ENCODE peak calls at places on chromosomes 1 and 21, in seven cellular contexts. One of them, this sample, is unnamed.

GRCh38 chr1:46131727-46132528 is 501 bp downstream of the PIK3R3 start:
- DNase-seq in AG09309: no peak
- DNase-seq in Peyer's patch: peak
- DNase-seq in fibroblast of lung: peak
- DNase-seq in PC-9: peak
- DNase-seq in psoas muscle: no peak
- DNase-seq in A549: no peak
- DNase-seq in this sample: peak

GRCh38 chr21:39182484-39183271 is 573 bp downstream of the PSMG1 start:
- DNase-seq in A549: no peak
- DNase-seq in PC-9: peak
- DNase-seq in psoas muscle: no peak
- DNase-seq in Peyer's patch: no peak
- DNase-seq in fibroblast of lung: peak
- DNase-seq in AG09309: no peak
- DNase-seq in this sample: no peak

GRCh38 chr1:186643600-186643999 is 36.6 kb downstream of the PTGS2 start:
- DNase-seq in psoas muscle: no peak
- DNase-seq in PC-9: no peak
- DNase-seq in AG09309: peak
- DNase-seq in Peyer's patch: no peak
- DNase-seq in fibroblast of lung: no peak
- DNase-seq in A549: peak
- DNase-seq in this sample: no peak

GRCh38 chr1:109783436-109783835 is 19.7 kb upstream of the EPS8L3 start:
- DNase-seq in AG09309: no peak
- DNase-seq in fibroblast of lung: peak
- DNase-seq in PC-9: peak
- DNase-seq in A549: peak
- DNase-seq in psoas muscle: peak
- DNase-seq in Peyer's patch: peak
- DNase-seq in this sample: no peak

GRCh38 chr1:5389101-5389885 is 602.9 kb downstream of the NPHP4 start:
- DNase-seq in PC-9: no peak
- DNase-seq in Peyer's patch: no peak
- DNase-seq in fibroblast of lung: no peak
- DNase-seq in AG09309: no peak
- DNase-seq in psoas muscle: no peak
- DNase-seq in A549: no peak
- DNase-seq in this sample: no peak

GRCh38 chr1:219847215-219847855 is 81.0 kb downstream of the SLC30A10 start:
- DNase-seq in AG09309: no peak
- DNase-seq in A549: no peak
- DNase-seq in PC-9: no peak
- DNase-seq in fibroblast of lung: no peak
- DNase-seq in psoas muscle: no peak
- DNase-seq in Peyer's patch: peak
- DNase-seq in this sample: no peak

GRCh38 chr1:2208309-2209239 is 14.0 kb upstream of the FAAP20 start:
- DNase-seq in psoas muscle: peak
- DNase-seq in PC-9: peak
- DNase-seq in AG09309: no peak
- DNase-seq in A549: peak
- DNase-seq in fibroblast of lung: peak
- DNase-seq in Peyer's patch: no peak
- DNase-seq in this sample: no peak

GRCh38 chr1:94803517-94804441 is 16.4 kb upstream of the SLC44A3 start:
- DNase-seq in fibroblast of lung: peak
- DNase-seq in A549: no peak
- DNase-seq in Peyer's patch: no peak
- DNase-seq in psoas muscle: no peak
- DNase-seq in AG09309: no peak
- DNase-seq in PC-9: no peak
- DNase-seq in this sample: no peak

GRCh38 chr1:33410091-33410701 is 20.7 kb downstream of the PHC2 start:
- DNase-seq in AG09309: no peak
- DNase-seq in fibroblast of lung: peak
- DNase-seq in A549: no peak
- DNase-seq in psoas muscle: no peak
- DNase-seq in PC-9: no peak
- DNase-seq in Peyer's patch: no peak
- DNase-seq in this sample: no peak

GRCh38 chr1:184160236-184160635 is 108.7 kb downstream of the TSEN15 start:
- DNase-seq in Peyer's patch: no peak
- DNase-seq in AG09309: peak
- DNase-seq in PC-9: no peak
- DNase-seq in A549: no peak
- DNase-seq in psoas muscle: no peak
- DNase-seq in fibroblast of lung: peak
- DNase-seq in this sample: peak

GRCh38 chr1:222889445-222889844 is 74.6 kb downstream of the DISP1 start:
- DNase-seq in Peyer's patch: no peak
- DNase-seq in A549: no peak
- DNase-seq in AG09309: no peak
- DNase-seq in fibroblast of lung: no peak
- DNase-seq in PC-9: no peak
- DNase-seq in psoas muscle: no peak
- DNase-seq in this sample: no peak

GRCh38 chr1:230787471-230787870 is 40.3 kb downstream of the CAPN9 start:
- DNase-seq in Peyer's patch: no peak
- DNase-seq in psoas muscle: no peak
- DNase-seq in PC-9: no peak
- DNase-seq in A549: no peak
- DNase-seq in fibroblast of lung: no peak
- DNase-seq in AG09309: no peak
- DNase-seq in this sample: no peak

GRCh38 chr1:236800002-236800620 is 5.0 kb downstream of the MTR start:
- DNase-seq in A549: no peak
- DNase-seq in PC-9: no peak
- DNase-seq in AG09309: no peak
- DNase-seq in Peyer's patch: no peak
- DNase-seq in fibroblast of lung: no peak
- DNase-seq in psoas muscle: no peak
- DNase-seq in this sample: peak

GRCh38 chr1:198528376-198528775 is 12.1 kb downstream of the ATP6V1G3 start:
- DNase-seq in psoas muscle: no peak
- DNase-seq in Peyer's patch: no peak
- DNase-seq in AG09309: peak
- DNase-seq in PC-9: no peak
- DNase-seq in A549: no peak
- DNase-seq in fibroblast of lung: peak
- DNase-seq in this sample: no peak

GRCh38 chr1:66275601-66276023 is 258.3 kb upstream of the SGIP1 start:
- DNase-seq in fibroblast of lung: no peak
- DNase-seq in A549: no peak
- DNase-seq in PC-9: no peak
- DNase-seq in AG09309: no peak
- DNase-seq in Peyer's patch: no peak
- DNase-seq in psoas muscle: no peak
- DNase-seq in this sample: no peak

GRCh38 chr1:65924471-65924870 is 131.8 kb downstream of the PDE4B start:
- DNase-seq in Peyer's patch: no peak
- DNase-seq in AG09309: peak
- DNase-seq in fibroblast of lung: peak
- DNase-seq in PC-9: no peak
- DNase-seq in psoas muscle: no peak
- DNase-seq in A549: no peak
- DNase-seq in this sample: no peak

GRCh38 chr1:244730153-244730933 is 77.4 kb downstream of the DESI2 start:
- DNase-seq in psoas muscle: peak
- DNase-seq in PC-9: peak
- DNase-seq in AG09309: no peak
- DNase-seq in fibroblast of lung: peak
- DNase-seq in A549: no peak
- DNase-seq in Peyer's patch: peak
- DNase-seq in this sample: peak
- H3K4me3 ChIP-seq in psoas muscle: peak
- H3K4me3 ChIP-seq in PC-9: peak
- H3K4me3 ChIP-seq in AG09309: peak
- H3K4me3 ChIP-seq in fibroblast of lung: peak
- H3K4me3 ChIP-seq in A549: peak
- H3K4me3 ChIP-seq in Peyer's patch: peak
- H3K4me3 ChIP-seq in this sample: peak

DNA sequence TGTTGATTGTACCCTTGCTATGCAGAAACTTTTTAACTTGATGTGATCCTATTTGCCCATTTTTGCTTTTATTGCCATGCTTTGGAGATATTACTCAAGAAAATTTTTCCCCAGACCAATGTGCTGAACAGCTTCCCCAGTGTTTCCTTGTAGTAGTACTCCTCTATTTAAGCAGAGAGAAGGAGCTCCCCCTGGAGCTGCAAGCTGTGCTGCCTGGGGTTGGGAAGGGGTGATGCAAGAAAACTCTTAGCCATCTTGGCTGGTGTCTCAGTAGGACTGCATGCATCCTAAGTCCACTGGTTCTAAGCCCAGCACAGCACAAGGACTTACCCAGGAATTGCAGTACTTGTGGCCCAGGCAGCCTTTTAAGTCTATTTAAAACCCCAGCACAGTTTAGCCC is 121.6 kb downstream of the NTMT2 start:
- DNase-seq in AG09309: no peak
- DNase-seq in fibroblast of lung: peak
- DNase-seq in psoas muscle: no peak
- DNase-seq in PC-9: no peak
- DNase-seq in Peyer's patch: no peak
- DNase-seq in A549: no peak
- DNase-seq in this sample: peak
- TF ChIP-seq CTCF in AG09309: peak
- TF ChIP-seq CTCF in fibroblast of lung: peak
- TF ChIP-seq CTCF in psoas muscle: no peak
- TF ChIP-seq CTCF in PC-9: no peak
- TF ChIP-seq CTCF in Peyer's patch: no peak
- TF ChIP-seq CTCF in A549: no peak
- TF ChIP-seq CTCF in this sample: no peak

GRCh38 chr1:9822897-9823692 is 670 bp downstream of the CLSTN1 start:
- DNase-seq in A549: peak
- DNase-seq in fibroblast of lung: no peak
- DNase-seq in PC-9: no peak
- DNase-seq in AG09309: no peak
- DNase-seq in psoas muscle: peak
- DNase-seq in Peyer's patch: peak
- DNase-seq in this sample: peak

GRCh38 chr1:9822490-9822889 is 1.3 kb downstream of the CLSTN1 start:
- DNase-seq in A549: no peak
- DNase-seq in PC-9: no peak
- DNase-seq in fibroblast of lung: peak
- DNase-seq in Peyer's patch: no peak
- DNase-seq in psoas muscle: no peak
- DNase-seq in AG09309: no peak
- DNase-seq in this sample: no peak

GRCh38 chr1:9823693-9823942 is 147 bp downstream of the CLSTN1 start:
- DNase-seq in AG09309: no peak
- DNase-seq in psoas muscle: no peak
- DNase-seq in PC-9: no peak
- DNase-seq in A549: no peak
- DNase-seq in Peyer's patch: no peak
- DNase-seq in fibroblast of lung: no peak
- DNase-seq in this sample: peak

GRCh38 chr1:9823943-9824701 is at the start of gene CLSTN1:
- DNase-seq in A549: peak
- DNase-seq in fibroblast of lung: peak
- DNase-seq in Peyer's patch: peak
- DNase-seq in AG09309: no peak
- DNase-seq in PC-9: peak
- DNase-seq in psoas muscle: peak
- DNase-seq in this sample: peak

GRCh38 chr1:9821710-9822109 is 2.1 kb downstream of the CLSTN1 start:
- DNase-seq in Peyer's patch: no peak
- DNase-seq in PC-9: no peak
- DNase-seq in A549: no peak
- DNase-seq in fibroblast of lung: no peak
- DNase-seq in psoas muscle: no peak
- DNase-seq in AG09309: no peak
- DNase-seq in this sample: no peak
- H3K4me3 ChIP-seq in Peyer's patch: no peak
- H3K4me3 ChIP-seq in PC-9: peak
- H3K4me3 ChIP-seq in A549: no peak
- H3K4me3 ChIP-seq in fibroblast of lung: no peak
- H3K4me3 ChIP-seq in psoas muscle: peak
- H3K4me3 ChIP-seq in AG09309: no peak
- H3K4me3 ChIP-seq in this sample: peak

DNA sequence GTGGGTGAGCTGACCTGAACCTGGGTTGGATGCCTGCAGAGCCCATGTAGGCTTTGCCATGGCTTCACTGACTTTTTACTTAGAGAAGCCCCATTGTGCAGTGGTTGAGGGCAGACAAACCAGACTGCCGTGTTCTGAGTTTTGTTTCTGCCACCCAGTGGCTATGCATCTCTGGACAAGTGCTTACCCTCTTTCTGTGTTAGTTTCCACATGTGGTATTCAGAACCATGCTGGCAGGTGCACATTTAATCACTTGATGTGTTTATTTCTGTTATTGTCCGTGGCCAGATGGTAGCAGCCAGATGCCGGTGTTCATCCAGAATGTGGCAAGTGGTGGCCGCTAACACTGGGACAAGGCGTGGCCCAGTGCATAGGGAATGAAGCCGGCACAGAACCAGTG is 10.3 kb upstream of the PTPN7 start:
- DNase-seq in Peyer's patch: no peak
- DNase-seq in PC-9: no peak
- DNase-seq in A549: no peak
- DNase-seq in fibroblast of lung: no peak
- DNase-seq in psoas muscle: no peak
- DNase-seq in AG09309: no peak
- DNase-seq in this sample: no peak
- TF ChIP-seq CTCF in Peyer's patch: no peak
- TF ChIP-seq CTCF in PC-9: no peak
- TF ChIP-seq CTCF in A549: no peak
- TF ChIP-seq CTCF in fibroblast of lung: no peak
- TF ChIP-seq CTCF in psoas muscle: no peak
- TF ChIP-seq CTCF in AG09309: no peak
- TF ChIP-seq CTCF in this sample: no peak

GRCh38 chr1:235127203-235127602 is 1.4 kb downstream of the TOMM20 start:
- DNase-seq in AG09309: no peak
- DNase-seq in PC-9: no peak
- DNase-seq in Peyer's patch: no peak
- DNase-seq in psoas muscle: no peak
- DNase-seq in A549: no peak
- DNase-seq in fibroblast of lung: no peak
- DNase-seq in this sample: no peak
- H3K4me3 ChIP-seq in AG09309: peak
- H3K4me3 ChIP-seq in PC-9: peak
- H3K4me3 ChIP-seq in Peyer's patch: peak
- H3K4me3 ChIP-seq in psoas muscle: peak
- H3K4me3 ChIP-seq in A549: peak
- H3K4me3 ChIP-seq in fibroblast of lung: peak
- H3K4me3 ChIP-seq in this sample: peak

GRCh38 chr21:29196021-29196663 is 65.7 kb downstream of the MAP3K7CL start:
- DNase-seq in Peyer's patch: peak
- DNase-seq in fibroblast of lung: peak
- DNase-seq in AG09309: no peak
- DNase-seq in PC-9: peak
- DNase-seq in psoas muscle: no peak
- DNase-seq in A549: peak
- DNase-seq in this sample: peak
- TF ChIP-seq CTCF in Peyer's patch: peak
- TF ChIP-seq CTCF in fibroblast of lung: peak
- TF ChIP-seq CTCF in AG09309: peak
- TF ChIP-seq CTCF in PC-9: peak
- TF ChIP-seq CTCF in psoas muscle: no peak
- TF ChIP-seq CTCF in A549: peak
- TF ChIP-seq CTCF in this sample: peak

GRCh38 chr1:226887006-226887405 is 16.6 kb downstream of the PSEN2 start:
- DNase-seq in fibroblast of lung: no peak
- DNase-seq in A549: no peak
- DNase-seq in AG09309: no peak
- DNase-seq in PC-9: no peak
- DNase-seq in psoas muscle: no peak
- DNase-seq in Peyer's patch: no peak
- DNase-seq in this sample: no peak
- H3K4me3 ChIP-seq in fibroblast of lung: no peak
- H3K4me3 ChIP-seq in A549: no peak
- H3K4me3 ChIP-seq in AG09309: no peak
- H3K4me3 ChIP-seq in PC-9: no peak
- H3K4me3 ChIP-seq in psoas muscle: no peak
- H3K4me3 ChIP-seq in Peyer's patch: no peak
- H3K4me3 ChIP-seq in this sample: no peak